ENCODE peak calls at places on chromosomes 12 and 14, in four cellular contexts. K is cardiac muscle cell, I is AG04449, J is left ventricle myocardium inferior. Y is an unnamed sample.
A peak's percentile ranks its signal among the peaks of the same experiment; 100 is the strongest.

GRCh38 chr12:46368684-46369083 is 3.9 kb downstream of the SLC38A2 start:
- DNase-seq in K (peak; percentile 40), I (no peak), J (no peak), Y (no peak)

GRCh38 chr12:64232201-64232600 is 10.1 kb upstream of the KICS2 start:
- DNase-seq in K (no peak), I (no peak), J (no peak), Y (no peak)

GRCh38 chr12:114238808-114239207 is 167.1 kb downstream of the TBX5 start:
- DNase-seq in K (peak; percentile 93), I (no peak), J (peak; percentile 45), Y (peak; percentile 28)

GRCh38 chr14:51513933-51514332 is 137.8 kb upstream of the FRMD6 start:
- DNase-seq in K (no peak), I (no peak), J (no peak), Y (no peak)

GRCh38 chr12:89947437-89948265 is 239.0 kb upstream of the ATP2B1 start:
- DNase-seq in K (peak; percentile 90), I (peak; percentile 65), J (no peak), Y (peak; percentile 87)

GRCh38 chr12:58504539-58504938 is 415.8 kb downstream of the LRIG3 start:
- DNase-seq in K (no peak), I (no peak), J (no peak), Y (no peak)

GRCh38 chr14:104757681-104758392 is 4.9 kb downstream of the SIVA1 start:
- DNase-seq in K (no peak), I (no peak), J (no peak), Y (no peak)

GRCh38 chr12:124311292-124312109 is 16.6 kb downstream of the RFLNA start:
- DNase-seq in K (no peak), I (no peak), J (no peak), Y (no peak)

GRCh38 chr12:84912191-84913142 is at the start of gene SLC6A15:
- DNase-seq in K (peak; percentile 87), I (no peak), J (no peak), Y (no peak)

GRCh38 chr12:9351136-9351535 is 142.9 kb upstream of the PZP start:
- DNase-seq in K (no peak), I (no peak), J (no peak), Y (no peak)

GRCh38 chr14:104326848-104327247 is 188.5 kb downstream of the KIF26A start:
- DNase-seq in K (no peak), I (no peak), J (no peak), Y (no peak)

GRCh38 chr14:87073880-87074570 is 919.0 kb downstream of the GALC start:
- DNase-seq in K (no peak), I (no peak), J (no peak), Y (no peak)

GRCh38 chr12:86929962-86930361 is 673.8 kb upstream of the MGAT4C start:
- DNase-seq in K (no peak), I (no peak), J (no peak), Y (no peak)

GRCh38 chr12:89135976-89136634 is 216.2 kb downstream of the DUSP6 start:
- DNase-seq in K (no peak), I (no peak), J (no peak), Y (no peak)

GRCh38 chr12:123721245-123721644 is 9.1 kb downstream of the ATP6V0A2 start:
- DNase-seq in K (no peak), I (no peak), J (no peak), Y (no peak)

GRCh38 chr14:64364907-64365306 is 23.2 kb upstream of the MTHFD1 start:
- DNase-seq in K (peak; percentile 47), I (no peak), J (no peak), Y (no peak)

GRCh38 chr14:95895720-95896119 is 19.1 kb downstream of the TUNAR start:
- DNase-seq in K (no peak), I (no peak), J (no peak), Y (no peak)

DNA sequence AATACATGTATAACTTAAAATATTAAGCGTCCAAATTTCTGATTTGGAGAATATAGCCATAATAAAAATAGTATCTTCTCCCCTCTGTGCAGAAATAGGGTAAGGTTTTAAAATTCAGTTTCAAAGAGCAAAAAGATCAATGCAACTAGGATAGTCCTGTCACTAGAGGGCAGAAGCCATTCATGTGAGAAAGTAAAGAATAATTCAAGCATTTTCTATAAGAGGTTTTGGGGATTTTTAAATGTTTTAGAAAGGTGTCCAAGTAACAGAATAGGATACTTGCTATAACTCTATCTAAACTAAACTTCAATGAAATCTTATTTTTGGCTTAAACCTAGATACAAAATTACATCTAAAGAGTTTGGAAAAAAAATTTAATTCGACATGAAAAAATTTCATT is 50.3 kb downstream of the ADAMTS20 start:
- DNase-seq in K (peak; percentile 32), I (peak; percentile 1), J (no peak), Y (peak; percentile 7)
- TF ChIP-seq CTCF in K (peak; percentile 51), I (peak; percentile 21), J (no peak), Y (peak; percentile 53)

DNA sequence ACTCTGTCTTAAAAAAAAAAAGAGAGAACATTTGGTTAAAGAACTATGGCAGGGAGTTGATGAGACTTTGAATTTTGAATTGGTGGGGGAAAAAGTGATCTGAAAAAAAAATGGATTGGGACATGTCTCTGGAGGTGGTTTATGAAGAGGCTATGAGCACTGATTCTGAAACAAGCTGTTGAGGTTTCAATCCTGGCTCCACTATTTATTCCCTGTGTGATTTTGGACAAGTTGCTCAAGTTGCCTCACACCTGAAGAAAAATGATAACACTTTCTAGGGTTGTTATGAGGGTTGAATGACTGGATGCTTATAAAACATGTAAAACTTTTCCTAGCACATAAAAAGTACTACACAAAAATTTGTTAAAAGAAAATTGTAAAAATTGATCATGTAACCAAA is 1.8 kb upstream of the ANO6 start:
- DNase-seq in K (no peak), I (no peak), J (no peak), Y (no peak)
- H3K4me3 ChIP-seq in K (no peak overlapping the region), I (no peak overlapping the region), J (no peak overlapping the region), Y (no peak overlapping the region)

GRCh38 chr12:71441836-71442566 is 2.4 kb downstream of the LGR5 start:
- DNase-seq in K (no peak), I (no peak), J (no peak), Y (no peak)
- TF ChIP-seq CTCF in K (no peak), I (no peak), J (no peak), Y (no peak)

GRCh38 chr12:99981639-99982190 is 3.0 kb downstream of the ANKS1B start:
- DNase-seq in K (no peak), I (no peak), J (no peak), Y (no peak)

GRCh38 chr12:99983721-99984258 is 946 bp downstream of the ANKS1B start:
- DNase-seq in K (no peak), I (no peak), J (no peak), Y (no peak)

GRCh38 chr12:99985129-99985570 is 414 bp upstream of the ANKS1B start:
- DNase-seq in K (no peak), I (no peak), J (no peak), Y (no peak)

GRCh38 chr12:99984271-99985128 is at the start of gene ANKS1B:
- DNase-seq in K (peak; percentile 55), I (no peak), J (peak; percentile 34), Y (no peak)

DNA sequence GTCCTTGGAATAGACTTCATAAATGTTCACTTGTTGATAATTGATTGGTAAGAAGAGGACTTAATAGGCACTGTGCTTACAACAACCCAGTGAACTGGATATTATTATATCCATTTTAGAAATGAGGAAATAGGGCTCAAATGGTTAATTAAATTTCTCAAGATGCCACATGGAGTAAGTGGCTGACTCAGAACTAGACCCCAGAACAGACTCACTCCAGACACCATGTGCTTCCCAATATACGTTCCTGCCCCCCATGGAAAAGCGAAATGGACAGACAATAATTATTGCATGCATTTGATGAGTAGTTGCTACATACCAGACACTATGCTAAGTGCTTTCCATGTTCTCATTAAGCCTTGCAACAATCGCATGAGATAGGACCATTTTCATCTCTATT is 895 bp upstream of the ANKS1B start:
- DNase-seq in K (no peak), I (no peak), J (no peak), Y (no peak)
- H3K4me3 ChIP-seq in K (peak overlapping the region; percentile 48), I (peak overlapping the region; percentile 62), J (peak overlapping the region; percentile 68), Y (no peak overlapping the region)